ENCODE peak calls at places on chromosomes 13 and 19, in nine cellular contexts. L is left cardiac atrium, C is EL, U is HS-27A, H is tibial nerve, G is pancreas, I is NCI-H1105, E is RCC 7860, J is adrenal gland. O is an unnamed sample.

GRCh38 chr13:21673592-21674270 is 2.9 kb downstream of the FGF9 start:
- DNase-seq in J (peak), E (no peak), L (peak), H (no peak), G (peak), U (no peak), C (peak), I (no peak), O (no peak)

GRCh38 chr13:43085545-43085944 is 62.2 kb downstream of the DNAJC15 start:
- DNase-seq in H (no peak), U (no peak), J (no peak), G (no peak), I (peak), L (no peak), C (peak), E (no peak), O (no peak)

GRCh38 chr19:43562698-43563241 is 12.6 kb downstream of the XRCC1 start:
- DNase-seq in E (peak), I (no peak), C (peak), G (no peak), U (no peak), L (peak), J (peak), H (peak), O (no peak)

GRCh38 chr19:34428549-34429285 is 536 bp downstream of the UBA2 start:
- DNase-seq in E (no peak), C (peak), U (peak), I (peak), L (peak), G (no peak), J (peak), H (no peak), O (no peak)

GRCh38 chr19:38265213-38265861 is 964 bp downstream of the SPINT2 start:
- DNase-seq in J (no peak), L (peak), E (no peak), U (no peak), G (peak), I (no peak), C (no peak), H (no peak), O (no peak)

GRCh38 chr13:30142502-30143211 is 164.7 kb downstream of the KATNAL1 start:
- DNase-seq in G (no peak), U (peak), L (no peak), E (peak), I (no peak), H (no peak), J (peak), C (peak), O (peak)

GRCh38 chr19:46350758-46351159 is 3.9 kb downstream of the PPP5C start:
- DNase-seq in E (no peak), U (no peak), J (no peak), G (no peak), L (no peak), I (no peak), H (no peak), C (no peak), O (no peak)

GRCh38 chr19:49710372-49710951 is 19.5 kb downstream of the CPT1C start:
- DNase-seq in H (no peak), L (no peak), G (no peak), U (no peak), E (peak), C (peak), J (no peak), I (no peak), O (no peak)

GRCh38 chr13:75440100-75440499 is 41.9 kb downstream of the TBC1D4 start:
- DNase-seq in L (no peak), G (no peak), E (no peak), H (no peak), I (no peak), J (no peak), U (no peak), C (no peak), O (no peak)

GRCh38 chr19:55042688-55043087 is 4.6 kb upstream of the GP6 start:
- DNase-seq in U (no peak), I (no peak), C (no peak), G (no peak), J (no peak), L (no peak), H (no peak), E (no peak), O (no peak)

GRCh38 chr13:66886248-66886647 is 343.9 kb downstream of the PCDH9 start:
- DNase-seq in J (no peak), I (peak), L (no peak), H (no peak), U (no peak), C (no peak), E (no peak), G (no peak), O (no peak)

GRCh38 chr19:12156254-12157058 is at the start of gene ZNF625:
- DNase-seq in G (peak), C (peak), U (peak), H (peak), L (peak), E (peak), J (peak), I (peak), O (no peak)

GRCh38 chr19:46081928-46082727 is 41.3 kb upstream of the IGFL4 start:
- DNase-seq in E (peak), L (no peak), I (peak), H (no peak), C (peak), U (peak), G (peak), J (peak), O (no peak)

GRCh38 chr19:49896863-49897621 is at the start of gene IL4I1:
- DNase-seq in C (peak), I (no peak), U (no peak), J (no peak), G (no peak), E (peak), L (no peak), H (no peak), O (peak)

GRCh38 chr19:17205237-17206140 is 9.7 kb upstream of the USE1 start:
- DNase-seq in L (peak), I (no peak), E (peak), G (peak), H (peak), C (peak), J (peak), U (no peak), O (no peak)

GRCh38 chr13:20131057-20131832 is 29.6 kb downstream of the GJA3 start:
- DNase-seq in U (no peak), H (no peak), L (no peak), E (no peak), J (no peak), I (no peak), G (no peak), C (no peak), O (no peak)

GRCh38 chr19:342801-343421 is 1.7 kb downstream of the MIER2 start:
- DNase-seq in C (peak), I (no peak), E (peak), G (no peak), U (peak), J (peak), H (peak), L (peak), O (peak)

GRCh38 chr19:50333235-50333736 is 4.1 kb upstream of the KCNC3 start:
- DNase-seq in I (peak), U (peak), E (no peak), C (peak), H (peak), J (peak), L (peak), G (peak), O (no peak)

GRCh38 chr13:90414691-90415596 is 932.5 kb upstream of the MIR17HG start:
- DNase-seq in G (no peak), I (no peak), E (peak), L (no peak), J (no peak), H (no peak), U (no peak), C (peak), O (no peak)

GRCh38 chr19:46745030-46745429 is 827 bp upstream of the FKRP start:
- DNase-seq in C (no peak), G (no peak), E (no peak), U (no peak), L (no peak), I (no peak), J (no peak), H (no peak), O (no peak)

GRCh38 chr19:40416918-40417713 is 3.9 kb upstream of the PRX start:
- DNase-seq in L (peak), H (peak), I (no peak), J (no peak), E (peak), G (no peak), C (peak), U (no peak), O (no peak)

GRCh38 chr19:44582581-44583265 is 30.6 kb upstream of the IGSF23 start:
- DNase-seq in L (peak), H (no peak), G (peak), C (peak), I (no peak), E (no peak), U (no peak), J (peak), O (no peak)

GRCh38 chr13:30308548-30308947 is 1.2 kb upstream of the KATNAL1 start:
- DNase-seq in E (no peak), U (no peak), L (no peak), J (no peak), G (no peak), I (no peak), C (peak), H (no peak), O (no peak)

GRCh38 chr19:35107541-35107939 is 8.1 kb upstream of the FXYD3 start:
- DNase-seq in I (no peak), L (peak), G (no peak), E (no peak), H (peak), C (peak), U (no peak), J (no peak), O (no peak)

GRCh38 chr19:30202060-30202600 is 170.1 kb upstream of the ZNF536 start:
- DNase-seq in J (no peak), E (no peak), L (no peak), C (no peak), I (no peak), U (no peak), G (no peak), H (no peak), O (no peak)

GRCh38 chr19:15730538-15730937 is 2.7 kb downstream of the OR10H2 start:
- DNase-seq in I (no peak), U (no peak), E (no peak), G (no peak), H (no peak), C (no peak), J (no peak), L (no peak), O (no peak)

O was measured in glomerular endothelial cell.